ENCODE peak calls at places on chromosomes 4 and X, in seven cellular contexts. One of them, this sample, is unnamed.

GRCh38 chr4:72564184-72564583 is 4.8 kb downstream of the ADAMTS3 start:
- DNase-seq in cardiac muscle cell: peak; percentile 60
- DNase-seq in H54: no peak
- DNase-seq in fibroblast of gingiva: peak; percentile 87
- DNase-seq in NCI-H2171: no peak
- DNase-seq in GM20000: no peak
- DNase-seq in ecto neural progenitor cell: no peak
- DNase-seq in this sample: no peak

GRCh38 chr4:169620846-169621228 is 459 bp downstream of the CLCN3 start:
- DNase-seq in NCI-H2171: no peak
- DNase-seq in cardiac muscle cell: no peak
- DNase-seq in GM20000: no peak
- DNase-seq in H54: no peak
- DNase-seq in fibroblast of gingiva: no peak
- DNase-seq in ecto neural progenitor cell: no peak
- DNase-seq in this sample: no peak

GRCh38 chr4:124940387-124940786 is 227.9 kb upstream of the ANKRD50 start:
- DNase-seq in GM20000: no peak
- DNase-seq in ecto neural progenitor cell: no peak
- DNase-seq in fibroblast of gingiva: peak; percentile 94
- DNase-seq in H54: no peak
- DNase-seq in NCI-H2171: no peak
- DNase-seq in cardiac muscle cell: peak; percentile 96
- DNase-seq in this sample: no peak

GRCh38 chr4:128275351-128275750 is 12.3 kb downstream of the PGRMC2 start:
- DNase-seq in H54: no peak
- DNase-seq in cardiac muscle cell: no peak
- DNase-seq in GM20000: no peak
- DNase-seq in NCI-H2171: no peak
- DNase-seq in ecto neural progenitor cell: no peak
- DNase-seq in fibroblast of gingiva: no peak
- DNase-seq in this sample: no peak

GRCh38 chrX:45353462-45353861 is 152.8 kb upstream of the DIPK2B start:
- DNase-seq in cardiac muscle cell: peak; percentile 19
- DNase-seq in GM20000: no peak
- DNase-seq in ecto neural progenitor cell: no peak
- DNase-seq in NCI-H2171: no peak
- DNase-seq in fibroblast of gingiva: peak; percentile 7
- DNase-seq in H54: no peak
- DNase-seq in this sample: no peak

GRCh38 chr4:162502109-162502508 is 338.3 kb upstream of the FSTL5 start:
- DNase-seq in ecto neural progenitor cell: no peak
- DNase-seq in cardiac muscle cell: no peak
- DNase-seq in fibroblast of gingiva: no peak
- DNase-seq in NCI-H2171: no peak
- DNase-seq in H54: no peak
- DNase-seq in GM20000: no peak
- DNase-seq in this sample: no peak

GRCh38 chr4:20544645-20545044 is 155.6 kb upstream of the PACRGL start:
- DNase-seq in ecto neural progenitor cell: no peak
- DNase-seq in fibroblast of gingiva: peak; percentile 71
- DNase-seq in NCI-H2171: no peak
- DNase-seq in H54: no peak
- DNase-seq in cardiac muscle cell: peak; percentile 73
- DNase-seq in GM20000: peak; percentile 15
- DNase-seq in this sample: peak; percentile 33

GRCh38 chrX:122203399-122203798 is 980.7 kb upstream of the GRIA3 start:
- DNase-seq in GM20000: no peak
- DNase-seq in cardiac muscle cell: no peak
- DNase-seq in NCI-H2171: no peak
- DNase-seq in fibroblast of gingiva: no peak
- DNase-seq in H54: no peak
- DNase-seq in ecto neural progenitor cell: no peak
- DNase-seq in this sample: no peak

GRCh38 chr4:55218041-55218440 is 92.6 kb upstream of the KDR start:
- DNase-seq in NCI-H2171: no peak
- DNase-seq in fibroblast of gingiva: no peak
- DNase-seq in GM20000: no peak
- DNase-seq in H54: no peak
- DNase-seq in ecto neural progenitor cell: no peak
- DNase-seq in cardiac muscle cell: no peak
- DNase-seq in this sample: no peak

GRCh38 chrX:137233478-137233877 is 199.7 kb upstream of the GPR101 start:
- DNase-seq in fibroblast of gingiva: no peak
- DNase-seq in H54: no peak
- DNase-seq in GM20000: no peak
- DNase-seq in cardiac muscle cell: no peak
- DNase-seq in NCI-H2171: no peak
- DNase-seq in ecto neural progenitor cell: no peak
- DNase-seq in this sample: no peak

GRCh38 chr4:8672486-8672885 is 79.9 kb downstream of the CPZ start:
- DNase-seq in GM20000: no peak
- DNase-seq in fibroblast of gingiva: no peak
- DNase-seq in NCI-H2171: no peak
- DNase-seq in H54: no peak
- DNase-seq in cardiac muscle cell: no peak
- DNase-seq in ecto neural progenitor cell: no peak
- DNase-seq in this sample: no peak

GRCh38 chrX:121009764-121010163 is 24.2 kb upstream of the CT47A1 start:
- DNase-seq in cardiac muscle cell: no peak
- DNase-seq in GM20000: no peak
- DNase-seq in fibroblast of gingiva: no peak
- DNase-seq in NCI-H2171: no peak
- DNase-seq in ecto neural progenitor cell: no peak
- DNase-seq in H54: no peak
- DNase-seq in this sample: no peak

GRCh38 chrX:150150081-150150779 is 211.9 kb upstream of the EOLA2 start:
- DNase-seq in GM20000: no peak
- DNase-seq in ecto neural progenitor cell: no peak
- DNase-seq in H54: no peak
- DNase-seq in cardiac muscle cell: no peak
- DNase-seq in NCI-H2171: no peak
- DNase-seq in fibroblast of gingiva: peak; percentile 95
- DNase-seq in this sample: no peak

GRCh38 chrX:119654112-119654531 is 38.8 kb downstream of the SEPTIN6 start:
- DNase-seq in ecto neural progenitor cell: peak; percentile 57
- DNase-seq in cardiac muscle cell: peak; percentile 83
- DNase-seq in NCI-H2171: no peak
- DNase-seq in H54: no peak
- DNase-seq in GM20000: no peak
- DNase-seq in fibroblast of gingiva: peak; percentile 1
- DNase-seq in this sample: no peak

GRCh38 chr4:186132577-186133277 is 28.2 kb downstream of the FAM149A start:
- DNase-seq in ecto neural progenitor cell: peak; percentile 64
- DNase-seq in NCI-H2171: no peak
- DNase-seq in H54: no peak
- DNase-seq in cardiac muscle cell: peak; percentile 60
- DNase-seq in fibroblast of gingiva: no peak
- DNase-seq in GM20000: no peak
- DNase-seq in this sample: no peak

GRCh38 chr4:111204807-111205206 is 581.9 kb upstream of the PITX2 start:
- DNase-seq in cardiac muscle cell: no peak
- DNase-seq in NCI-H2171: no peak
- DNase-seq in H54: no peak
- DNase-seq in GM20000: no peak
- DNase-seq in fibroblast of gingiva: no peak
- DNase-seq in ecto neural progenitor cell: no peak
- DNase-seq in this sample: no peak

GRCh38 chrX:14235004-14235403 is 205.3 kb upstream of the GEMIN8 start:
- DNase-seq in fibroblast of gingiva: no peak
- DNase-seq in cardiac muscle cell: no peak
- DNase-seq in H54: no peak
- DNase-seq in GM20000: no peak
- DNase-seq in NCI-H2171: no peak
- DNase-seq in ecto neural progenitor cell: no peak
- DNase-seq in this sample: no peak

GRCh38 chr4:80926446-80926845 is 104.1 kb upstream of the BMP3 start:
- DNase-seq in H54: no peak
- DNase-seq in fibroblast of gingiva: no peak
- DNase-seq in cardiac muscle cell: peak; percentile 24
- DNase-seq in GM20000: no peak
- DNase-seq in NCI-H2171: no peak
- DNase-seq in ecto neural progenitor cell: no peak
- DNase-seq in this sample: no peak